ENCODE peak calls at places on chromosomes 16 and 17, in four cellular contexts. B is AG10803, Q is fibroblast of lung, R is AG04450. H is an unnamed sample.

GRCh38 chr17:33522623-33523022 is 229.5 kb upstream of the ASIC2 start:
- DNase-seq in B (no peak), Q (no peak), R (no peak), H (no peak)

GRCh38 chr16:27245276-27246231 is 23.0 kb downstream of the NSMCE1 start:
- DNase-seq in B (peak), Q (peak), R (no peak), H (peak)

GRCh38 chr17:58005728-58006562 is 1.1 kb downstream of the SRSF1 start:
- DNase-seq in B (no peak), Q (no peak), R (no peak), H (no peak)

GRCh38 chr16:17556276-17557052 is 85.7 kb upstream of the XYLT1 start:
- DNase-seq in B (peak), Q (peak), R (no peak), H (peak)

GRCh38 chr17:9104370-9105041 is 83.2 kb downstream of the NTN1 start:
- DNase-seq in B (no peak), Q (no peak), R (no peak), H (no peak)

GRCh38 chr16:85611455-85612190 is 1.5 kb upstream of the GSE1 start:
- DNase-seq in B (peak), Q (peak), R (peak), H (peak)

GRCh38 chr16:56094231-56094630 is 97.1 kb upstream of the GNAO1 start:
- DNase-seq in B (no peak), Q (no peak), R (no peak), H (no peak)

GRCh38 chr16:81522141-81522701 is 77.6 kb downstream of the CMIP start:
- DNase-seq in B (no peak), Q (no peak), R (no peak), H (peak)

GRCh38 chr17:29114141-29114540 is 66.1 kb downstream of the MYO18A start:
- DNase-seq in B (no peak), Q (no peak), R (no peak), H (no peak)

GRCh38 chr17:66687570-66688284 is 147.2 kb upstream of the CACNG5 start:
- DNase-seq in B (no peak), Q (no peak), R (no peak), H (no peak)

GRCh38 chr16:51825740-51826139 is 674.7 kb upstream of the SALL1 start:
- DNase-seq in B (no peak), Q (peak), R (peak), H (no peak)

GRCh38 chr17:17433260-17433659 is 43.5 kb upstream of the MED9 start:
- DNase-seq in B (peak), Q (peak), R (no peak), H (peak)

GRCh38 chr16:81668243-81669097 is 110.6 kb upstream of the PLCG2 start:
- DNase-seq in B (no peak), Q (no peak), R (no peak), H (no peak)

GRCh38 chr17:28907709-28908475 is 5.0 kb upstream of the DHRS13 start:
- DNase-seq in B (peak), Q (peak), R (no peak), H (no peak)

GRCh38 chr16:82340531-82340930 is 170.5 kb upstream of the MPHOSPH6 start:
- DNase-seq in B (no peak), Q (no peak), R (no peak), H (no peak)

GRCh38 chr17:71494456-71494855 is 626.4 kb upstream of the SOX9 start:
- DNase-seq in B (peak), Q (no peak), R (no peak), H (no peak)

GRCh38 chr17:76000016-76000754 is 470 bp upstream of the CDK3 start:
- DNase-seq in B (no peak), Q (peak), R (no peak), H (peak)

GRCh38 chr17:78828470-78829185 is 12.0 kb downstream of the USP36 start:
- DNase-seq in B (peak), Q (peak), R (peak), H (peak)

GRCh38 chr16:1119766-1120611 is 23.9 kb upstream of the C1QTNF8 start:
- DNase-seq in B (no peak), Q (no peak), R (no peak), H (no peak)

GRCh38 chr17:19386974-19387920 is at the start of gene MFAP4:
- DNase-seq in B (peak), Q (peak), R (peak), H (no peak)

GRCh38 chr17:45677770-45678169 is 106.3 kb upstream of the CRHR1 start:
- DNase-seq in B (no peak), Q (no peak), R (no peak), H (peak)

GRCh38 chr17:13735861-13736260 is 134.1 kb upstream of the HS3ST3A1 start:
- DNase-seq in B (peak), Q (no peak), R (no peak), H (no peak)

GRCh38 chr16:57901480-57902069 is 69.4 kb downstream of the CNGB1 start:
- DNase-seq in B (no peak), Q (no peak), R (no peak), H (peak)

GRCh38 chr16:5073279-5073629 is 1.6 kb downstream of the ALG1 start:
- DNase-seq in B (peak), Q (peak), R (no peak), H (no peak)

GRCh38 chr17:54814371-54814770 is 86.3 kb upstream of the TOM1L1 start:
- DNase-seq in B (no peak), Q (no peak), R (no peak), H (no peak)

GRCh38 chr16:66423177-66423576 is 3.9 kb upstream of the BEAN1 start:
- DNase-seq in B (no peak), Q (no peak), R (no peak), H (no peak)

GRCh38 chr17:13544292-13544691 is 57.4 kb downstream of the HS3ST3A1 start:
- DNase-seq in B (peak), Q (peak), R (peak), H (peak)

GRCh38 chr17:81534157-81535006 is 6.2 kb downstream of the FSCN2 start:
- DNase-seq in B (no peak), Q (no peak), R (no peak), H (no peak)

GRCh38 chr17:44769230-44769629 is 10.4 kb downstream of the ADAM11 start:
- DNase-seq in B (no peak), Q (no peak), R (no peak), H (no peak)

GRCh38 chr17:43598359-43599045 is 52.4 kb upstream of the ETV4 start:
- DNase-seq in B (no peak), Q (no peak), R (no peak), H (no peak)

GRCh38 chr17:70298929-70299529 is 129.7 kb downstream of the KCNJ2 start:
- DNase-seq in B (no peak), Q (no peak), R (no peak), H (no peak)

GRCh38 chr16:64695684-64696083 is 426.2 kb downstream of the CDH11 start:
- DNase-seq in B (peak), Q (no peak), R (no peak), H (no peak)

GRCh38 chr16:57988929-57989328 is 11.5 kb downstream of the ZNF319 start:
- DNase-seq in B (no peak), Q (no peak), R (no peak), H (peak)

GRCh38 chr16:53609536-53609935 is 94.1 kb downstream of the RPGRIP1L start:
- DNase-seq in B (no peak), Q (no peak), R (no peak), H (no peak)

GRCh38 chr17:7403902-7404736 is at the start of gene TMEM256:
- DNase-seq in B (peak), Q (peak), R (peak), H (peak)
- TF ChIP-seq CTCF in B (no peak), Q (no peak), R (peak), H (no peak)

GRCh38 chr17:82942166-82943130 is 102.6 kb upstream of the ZNF750 start:
- DNase-seq in B (no peak), Q (no peak), R (no peak), H (no peak)
- TF ChIP-seq CTCF in B (no peak), Q (no peak), R (no peak), H (no peak)

DNA sequence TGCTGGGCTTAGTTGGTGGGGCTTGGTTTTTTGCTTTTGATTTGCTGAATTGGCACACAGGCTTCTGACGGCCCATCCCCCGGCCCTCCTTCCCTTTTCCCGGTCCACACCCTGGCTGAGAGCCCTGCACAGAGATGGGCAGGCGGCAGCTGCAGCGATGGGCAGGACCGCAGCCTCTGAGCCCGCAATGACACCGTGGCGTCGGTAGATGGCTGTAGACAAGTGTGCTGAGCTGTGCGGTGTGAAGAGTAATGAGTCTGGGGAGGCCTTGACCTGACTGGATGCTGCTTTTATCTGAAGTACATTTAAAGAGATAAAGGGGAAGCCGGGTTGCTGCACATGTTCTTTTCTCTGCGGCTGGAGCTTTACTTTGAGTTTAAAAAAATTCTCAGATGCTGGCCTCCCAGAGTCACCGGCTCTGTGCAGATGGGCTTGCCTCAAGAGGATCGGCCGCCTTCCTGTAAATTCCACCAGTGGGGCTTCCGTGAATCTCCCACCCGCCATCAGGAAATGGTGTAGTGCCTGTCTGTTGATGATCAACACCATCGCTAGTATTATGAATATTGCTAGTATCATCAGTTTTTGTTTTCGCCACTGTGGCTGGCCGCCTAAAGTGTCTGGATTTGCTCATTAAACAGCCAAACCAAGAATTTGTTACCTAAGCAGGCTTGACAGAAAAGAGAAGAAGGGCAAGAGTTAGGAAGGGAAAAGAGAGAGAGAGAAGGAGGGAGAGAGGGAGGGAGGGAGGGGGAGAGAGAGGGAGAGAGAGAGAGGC is 245.6 kb upstream of the RBFOX1 start:
- DNase-seq in B (no peak), Q (no peak), R (no peak), H (no peak)
- TF ChIP-seq CTCF in B (no peak), Q (no peak), R (no peak), H (no peak)

DNA sequence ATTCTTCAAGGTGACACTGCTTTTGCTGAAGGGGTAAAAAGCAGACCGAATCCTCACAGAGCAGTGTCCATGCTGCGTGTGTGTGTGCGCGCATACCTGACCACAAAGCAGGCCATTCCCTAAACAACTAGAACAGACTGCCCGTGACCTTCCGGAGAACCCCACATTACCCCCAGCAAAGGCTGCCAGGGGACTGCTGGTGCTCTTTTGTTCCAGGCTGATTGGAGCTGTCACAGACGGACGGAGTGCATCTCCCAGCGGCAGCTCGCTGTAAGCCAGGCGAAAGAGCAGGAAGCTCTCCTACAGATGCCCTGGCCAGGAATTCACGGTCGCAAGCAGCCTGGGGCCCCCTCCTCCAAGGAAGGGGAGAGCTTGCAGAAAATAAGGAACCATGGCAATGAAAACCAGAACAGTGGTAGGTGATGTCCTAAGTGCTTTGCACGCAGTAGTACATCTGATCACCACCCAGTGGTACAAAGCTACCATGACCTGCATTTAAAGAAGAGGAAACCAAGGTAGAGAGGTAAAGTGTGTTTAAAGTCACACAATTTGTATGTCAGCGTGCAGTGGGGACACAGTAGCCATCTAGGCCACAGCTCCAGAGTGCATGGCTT is 153.4 kb upstream of the DYNLRB2 start:
- DNase-seq in B (no peak), Q (no peak), R (no peak), H (no peak)
- TF ChIP-seq CTCF in B (no peak), Q (no peak), R (no peak), H (no peak)

H was measured in MCF 10A.